ENCODE peak calls at places on chromosomes 3 and 15, in seven cellular contexts. One of them, this sample, is unnamed.

GRCh38 chr15:90322531-90322930 is 29.6 kb upstream of the ZNF774 start:
- DNase-seq in WERI-Rb-1: no peak
- DNase-seq in GM12878: no peak
- DNase-seq in lung: no peak
- DNase-seq in lower lobe of right lung: no peak
- DNase-seq in choroid plexus epithelial cell: no peak
- DNase-seq in PC-3: no peak
- DNase-seq in this sample: no peak

GRCh38 chr3:46734773-46735172 is 17.1 kb upstream of the PRSS50 start:
- DNase-seq in WERI-Rb-1: no peak
- DNase-seq in GM12878: no peak
- DNase-seq in lung: no peak
- DNase-seq in lower lobe of right lung: no peak
- DNase-seq in choroid plexus epithelial cell: no peak
- DNase-seq in PC-3: no peak
- DNase-seq in this sample: no peak

GRCh38 chr3:191254098-191254873 is 55.2 kb downstream of the OSTN start:
- DNase-seq in WERI-Rb-1: no peak
- DNase-seq in GM12878: no peak
- DNase-seq in lung: no peak
- DNase-seq in lower lobe of right lung: no peak
- DNase-seq in choroid plexus epithelial cell: peak
- DNase-seq in PC-3: no peak
- DNase-seq in this sample: no peak

GRCh38 chr3:36401056-36401455 is 20.8 kb downstream of the STAC start:
- DNase-seq in WERI-Rb-1: no peak
- DNase-seq in GM12878: no peak
- DNase-seq in lung: no peak
- DNase-seq in lower lobe of right lung: no peak
- DNase-seq in choroid plexus epithelial cell: no peak
- DNase-seq in PC-3: no peak
- DNase-seq in this sample: no peak

GRCh38 chr15:25169318-25169717 is 214.5 kb downstream of the SNRPN start:
- DNase-seq in WERI-Rb-1: peak
- DNase-seq in GM12878: no peak
- DNase-seq in lung: no peak
- DNase-seq in lower lobe of right lung: no peak
- DNase-seq in choroid plexus epithelial cell: no peak
- DNase-seq in PC-3: no peak
- DNase-seq in this sample: peak

GRCh38 chr3:10522646-10523303 is 17.4 kb upstream of the ATP2B2 start:
- DNase-seq in WERI-Rb-1: no peak
- DNase-seq in GM12878: no peak
- DNase-seq in lung: no peak
- DNase-seq in lower lobe of right lung: no peak
- DNase-seq in choroid plexus epithelial cell: no peak
- DNase-seq in PC-3: no peak
- DNase-seq in this sample: no peak

GRCh38 chr15:98855815-98856539 is 151.6 kb downstream of the PGPEP1L start:
- DNase-seq in WERI-Rb-1: no peak
- DNase-seq in GM12878: no peak
- DNase-seq in lung: no peak
- DNase-seq in lower lobe of right lung: no peak
- DNase-seq in choroid plexus epithelial cell: no peak
- DNase-seq in PC-3: no peak
- DNase-seq in this sample: no peak

GRCh38 chr3:65231544-65231943 is 543.7 kb upstream of the ADAMTS9 start:
- DNase-seq in WERI-Rb-1: no peak
- DNase-seq in GM12878: no peak
- DNase-seq in lung: no peak
- DNase-seq in lower lobe of right lung: no peak
- DNase-seq in choroid plexus epithelial cell: no peak
- DNase-seq in PC-3: no peak
- DNase-seq in this sample: no peak

GRCh38 chr3:110583373-110583935 is 488.2 kb upstream of the NECTIN3 start:
- DNase-seq in WERI-Rb-1: no peak
- DNase-seq in GM12878: no peak
- DNase-seq in lung: no peak
- DNase-seq in lower lobe of right lung: no peak
- DNase-seq in choroid plexus epithelial cell: no peak
- DNase-seq in PC-3: peak
- DNase-seq in this sample: no peak

GRCh38 chr3:17333446-17333845 is 409.0 kb downstream of the TBC1D5 start:
- DNase-seq in WERI-Rb-1: no peak
- DNase-seq in GM12878: no peak
- DNase-seq in lung: no peak
- DNase-seq in lower lobe of right lung: no peak
- DNase-seq in choroid plexus epithelial cell: no peak
- DNase-seq in PC-3: no peak
- DNase-seq in this sample: no peak

GRCh38 chr3:74845086-74845485 is 230.6 kb upstream of the CNTN3 start:
- DNase-seq in WERI-Rb-1: no peak
- DNase-seq in GM12878: no peak
- DNase-seq in lung: no peak
- DNase-seq in lower lobe of right lung: no peak
- DNase-seq in choroid plexus epithelial cell: peak
- DNase-seq in PC-3: no peak
- DNase-seq in this sample: no peak

GRCh38 chr3:39665441-39665840 is 144.0 kb upstream of the MYRIP start:
- DNase-seq in WERI-Rb-1: no peak
- DNase-seq in GM12878: no peak
- DNase-seq in lung: no peak
- DNase-seq in lower lobe of right lung: no peak
- DNase-seq in choroid plexus epithelial cell: no peak
- DNase-seq in PC-3: no peak
- DNase-seq in this sample: no peak

GRCh38 chr3:111069974-111070751 is 1.5 kb upstream of the NECTIN3 start:
- DNase-seq in WERI-Rb-1: peak
- DNase-seq in GM12878: no peak
- DNase-seq in lung: no peak
- DNase-seq in lower lobe of right lung: no peak
- DNase-seq in choroid plexus epithelial cell: peak
- DNase-seq in PC-3: no peak
- DNase-seq in this sample: no peak

GRCh38 chr3:157499342-157499963 is 3.8 kb downstream of the VEPH1 start:
- DNase-seq in WERI-Rb-1: no peak
- DNase-seq in GM12878: no peak
- DNase-seq in lung: peak
- DNase-seq in lower lobe of right lung: peak
- DNase-seq in choroid plexus epithelial cell: peak
- DNase-seq in PC-3: peak
- DNase-seq in this sample: peak

GRCh38 chr15:51759557-51760070 is 8.2 kb downstream of the TMOD2 start:
- DNase-seq in WERI-Rb-1: peak
- DNase-seq in GM12878: no peak
- DNase-seq in lung: peak
- DNase-seq in lower lobe of right lung: peak
- DNase-seq in choroid plexus epithelial cell: peak
- DNase-seq in PC-3: no peak
- DNase-seq in this sample: no peak

GRCh38 chr3:169764453-169765280 is at the start of gene TERC:
- DNase-seq in WERI-Rb-1: peak
- DNase-seq in GM12878: peak
- DNase-seq in lung: peak
- DNase-seq in lower lobe of right lung: peak
- DNase-seq in choroid plexus epithelial cell: peak
- DNase-seq in PC-3: peak
- DNase-seq in this sample: peak

GRCh38 chr15:25246641-25247417 is 192.0 kb downstream of the UBE3A start:
- DNase-seq in WERI-Rb-1: peak
- DNase-seq in GM12878: no peak
- DNase-seq in lung: no peak
- DNase-seq in lower lobe of right lung: peak
- DNase-seq in choroid plexus epithelial cell: no peak
- DNase-seq in PC-3: no peak
- DNase-seq in this sample: peak

GRCh38 chr3:144866504-144866903 is 894.9 kb downstream of the DIPK2A start:
- DNase-seq in WERI-Rb-1: no peak
- DNase-seq in GM12878: no peak
- DNase-seq in lung: no peak
- DNase-seq in lower lobe of right lung: no peak
- DNase-seq in choroid plexus epithelial cell: peak
- DNase-seq in PC-3: no peak
- DNase-seq in this sample: no peak

GRCh38 chr3:185532881-185533280 is 19.5 kb downstream of the LIPH start:
- DNase-seq in WERI-Rb-1: no peak
- DNase-seq in GM12878: no peak
- DNase-seq in lung: no peak
- DNase-seq in lower lobe of right lung: no peak
- DNase-seq in choroid plexus epithelial cell: no peak
- DNase-seq in PC-3: no peak
- DNase-seq in this sample: no peak

GRCh38 chr3:143436231-143436930 is 316.8 kb downstream of the CHST2 start:
- DNase-seq in WERI-Rb-1: no peak
- DNase-seq in GM12878: no peak
- DNase-seq in lung: no peak
- DNase-seq in lower lobe of right lung: no peak
- DNase-seq in choroid plexus epithelial cell: peak
- DNase-seq in PC-3: no peak
- DNase-seq in this sample: no peak

GRCh38 chr3:172057624-172058023 is 18.2 kb downstream of the FNDC3B start:
- DNase-seq in WERI-Rb-1: no peak
- DNase-seq in GM12878: no peak
- DNase-seq in lung: no peak
- DNase-seq in lower lobe of right lung: no peak
- DNase-seq in choroid plexus epithelial cell: no peak
- DNase-seq in PC-3: no peak
- DNase-seq in this sample: no peak

GRCh38 chr15:95018888-95019545 is 787.7 kb downstream of the MCTP2 start:
- DNase-seq in WERI-Rb-1: no peak
- DNase-seq in GM12878: no peak
- DNase-seq in lung: no peak
- DNase-seq in lower lobe of right lung: no peak
- DNase-seq in choroid plexus epithelial cell: peak
- DNase-seq in PC-3: peak
- DNase-seq in this sample: no peak

GRCh38 chr15:31352911-31353811 is 26.5 kb downstream of the KLF13 start:
- DNase-seq in WERI-Rb-1: peak
- DNase-seq in GM12878: peak
- DNase-seq in lung: no peak
- DNase-seq in lower lobe of right lung: peak
- DNase-seq in choroid plexus epithelial cell: peak
- DNase-seq in PC-3: no peak
- DNase-seq in this sample: no peak

GRCh38 chr3:72974956-72975355 is 21.7 kb upstream of the PPP4R2 start:
- DNase-seq in WERI-Rb-1: no peak
- DNase-seq in GM12878: no peak
- DNase-seq in lung: no peak
- DNase-seq in lower lobe of right lung: no peak
- DNase-seq in choroid plexus epithelial cell: no peak
- DNase-seq in PC-3: no peak
- DNase-seq in this sample: no peak

GRCh38 chr15:80744826-80745225 is 34.3 kb upstream of the CEMIP start:
- DNase-seq in WERI-Rb-1: no peak
- DNase-seq in GM12878: no peak
- DNase-seq in lung: no peak
- DNase-seq in lower lobe of right lung: no peak
- DNase-seq in choroid plexus epithelial cell: peak
- DNase-seq in PC-3: peak
- DNase-seq in this sample: no peak

GRCh38 chr3:99747915-99748314 is 69.7 kb upstream of the CMSS1 start:
- DNase-seq in WERI-Rb-1: peak
- DNase-seq in GM12878: no peak
- DNase-seq in lung: no peak
- DNase-seq in lower lobe of right lung: no peak
- DNase-seq in choroid plexus epithelial cell: peak
- DNase-seq in PC-3: peak
- DNase-seq in this sample: no peak
- TF ChIP-seq CTCF in WERI-Rb-1: peak
- TF ChIP-seq CTCF in GM12878: no peak
- TF ChIP-seq CTCF in lung: no peak
- TF ChIP-seq CTCF in lower lobe of right lung: peak
- TF ChIP-seq CTCF in choroid plexus epithelial cell: peak
- TF ChIP-seq CTCF in PC-3: peak
- TF ChIP-seq CTCF in this sample: peak

GRCh38 chr3:136752327-136753111 is at the start of gene STAG1:
- DNase-seq in WERI-Rb-1: peak
- DNase-seq in GM12878: peak
- DNase-seq in lung: peak
- DNase-seq in lower lobe of right lung: peak
- DNase-seq in choroid plexus epithelial cell: peak
- DNase-seq in PC-3: peak
- DNase-seq in this sample: peak
- TF ChIP-seq CTCF in WERI-Rb-1: peak
- TF ChIP-seq CTCF in GM12878: peak
- TF ChIP-seq CTCF in lung: peak
- TF ChIP-seq CTCF in lower lobe of right lung: peak
- TF ChIP-seq CTCF in choroid plexus epithelial cell: peak
- TF ChIP-seq CTCF in PC-3: peak
- TF ChIP-seq CTCF in this sample: peak

GRCh38 chr3:11803977-11804903 is 42.4 kb downstream of the TAMM41 start:
- DNase-seq in WERI-Rb-1: peak
- DNase-seq in GM12878: no peak
- DNase-seq in lung: no peak
- DNase-seq in lower lobe of right lung: peak
- DNase-seq in choroid plexus epithelial cell: peak
- DNase-seq in PC-3: peak
- DNase-seq in this sample: peak
- TF ChIP-seq CTCF in WERI-Rb-1: peak
- TF ChIP-seq CTCF in GM12878: peak
- TF ChIP-seq CTCF in lung: peak
- TF ChIP-seq CTCF in lower lobe of right lung: peak
- TF ChIP-seq CTCF in choroid plexus epithelial cell: peak
- TF ChIP-seq CTCF in PC-3: peak
- TF ChIP-seq CTCF in this sample: peak

DNA sequence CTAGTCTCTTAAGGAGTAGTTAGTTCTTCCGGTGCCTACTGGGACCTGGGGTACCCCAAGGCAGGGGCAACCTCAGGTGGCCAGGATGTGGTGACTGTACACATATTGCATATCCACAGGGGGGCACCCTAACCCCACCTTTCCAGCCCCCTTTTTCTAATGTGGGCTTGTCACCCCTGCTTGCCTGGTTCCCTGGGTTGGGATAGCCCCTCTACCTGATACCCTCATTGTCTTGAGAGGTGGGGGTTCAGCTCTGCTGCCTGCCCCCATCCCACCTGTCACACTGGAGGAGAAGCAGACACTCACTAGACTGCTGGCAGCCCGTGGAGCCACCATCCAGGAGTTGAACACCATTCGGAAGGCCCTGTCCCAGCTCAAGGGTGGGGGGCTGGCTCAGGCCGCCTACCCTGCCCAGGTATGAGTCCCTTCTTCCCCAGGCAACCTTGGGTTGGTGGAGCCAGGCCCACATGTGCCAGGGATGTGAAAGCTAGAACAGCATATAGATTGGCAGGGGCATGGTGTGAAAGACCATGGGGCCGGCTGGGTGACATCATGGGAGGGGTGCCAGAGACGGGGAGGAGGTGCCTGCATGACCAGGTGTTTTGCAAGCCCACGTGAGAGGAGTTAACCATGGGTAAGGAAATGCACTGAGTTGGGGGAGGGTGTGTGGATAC is 4.0 kb downstream of the GLYCTK start:
- DNase-seq in WERI-Rb-1: peak
- DNase-seq in GM12878: no peak
- DNase-seq in lung: no peak
- DNase-seq in lower lobe of right lung: peak
- DNase-seq in choroid plexus epithelial cell: peak
- DNase-seq in PC-3: peak
- DNase-seq in this sample: no peak
- TF ChIP-seq CTCF in WERI-Rb-1: peak
- TF ChIP-seq CTCF in GM12878: peak
- TF ChIP-seq CTCF in lung: no peak
- TF ChIP-seq CTCF in lower lobe of right lung: peak
- TF ChIP-seq CTCF in choroid plexus epithelial cell: peak
- TF ChIP-seq CTCF in PC-3: peak
- TF ChIP-seq CTCF in this sample: peak